ENCODE peak calls at places on chromosomes 11 and 22, in nine cellular contexts. D is hippocampal formation; J is Caco-2; H is NCI-H2029; A is anterior cingulate cortex; R is fibroblast of lung; C is lower lobe of right lung; L is NB4; B is stimulated activated CD4-positive, alpha-beta T cell treated with anti-CD3 and anti-CD28 coated beads, TNF-alpha, amount 100 ng/mL, for 1 hour. U is an unnamed sample.

GRCh38 chr11:122137081-122137793 is 21.2 kb upstream of the BLID start:
- DNase-seq in H (no peak), R (peak), A (no peak), D (no peak), L (no peak), B (no peak), C (no peak), J (no peak), U (no peak)

GRCh38 chr11:102882389-102883024 is 7.7 kb upstream of the MMP12 start:
- DNase-seq in R (peak), H (no peak), B (no peak), C (no peak), D (no peak), L (peak), A (no peak), J (no peak), U (no peak)

GRCh38 chr22:22604326-22605073 is 39.9 kb upstream of the GGTLC2 start:
- DNase-seq in C (no peak), L (no peak), H (no peak), J (no peak), B (no peak), A (no peak), D (no peak), R (no peak), U (no peak)

GRCh38 chr22:48567213-48567975 is 1260.3 kb downstream of the BRD1 start:
- DNase-seq in J (no peak), B (no peak), D (no peak), L (peak), H (no peak), A (no peak), R (no peak), C (peak), U (no peak)

GRCh38 chr22:20258584-20259335 is 9.4 kb downstream of the RTN4R start:
- DNase-seq in H (no peak), J (no peak), D (no peak), A (no peak), L (no peak), R (no peak), C (no peak), B (no peak), U (peak)

GRCh38 chr11:35717043-35717442 is 54.5 kb downstream of the TRIM44 start:
- DNase-seq in C (no peak), D (no peak), H (no peak), R (no peak), L (no peak), A (no peak), J (peak), B (no peak), U (no peak)

GRCh38 chr22:33036881-33037280 is 21.3 kb downstream of the SYN3 start:
- DNase-seq in L (no peak), A (no peak), B (no peak), C (no peak), R (no peak), D (no peak), J (no peak), H (no peak), U (no peak)

GRCh38 chr11:99960536-99960935 is 726.6 kb upstream of the ARHGAP42 start:
- DNase-seq in J (no peak), R (no peak), A (no peak), L (no peak), D (no peak), C (no peak), B (no peak), H (no peak), U (no peak)

GRCh38 chr11:36034572-36035331 is 90.9 kb downstream of the LDLRAD3 start:
- DNase-seq in L (no peak), D (no peak), R (peak), B (no peak), J (peak), H (no peak), A (no peak), C (no peak), U (peak)

GRCh38 chr11:62923634-62924411 is 2.7 kb upstream of the CHRM1 start:
- DNase-seq in R (no peak), B (no peak), L (no peak), A (no peak), H (peak), J (no peak), D (no peak), C (no peak), U (no peak)

GRCh38 chr11:15158351-15159015 is 43.8 kb downstream of the INSC start:
- DNase-seq in H (no peak), C (no peak), J (no peak), D (no peak), A (no peak), R (peak), L (no peak), B (no peak), U (no peak)

GRCh38 chr11:23211221-23211620 is 350.9 kb upstream of the CCDC179 start:
- DNase-seq in H (no peak), A (no peak), J (no peak), C (no peak), L (no peak), B (no peak), R (peak), D (no peak), U (no peak)

GRCh38 chr11:126194121-126194543 is 17.3 kb downstream of the RPUSD4 start:
- DNase-seq in J (peak), R (peak), A (no peak), C (no peak), H (peak), B (no peak), D (peak), L (peak), U (peak)

GRCh38 chr11:62398011-62398994 is 20.5 kb upstream of the SCGB1A1 start:
- DNase-seq in C (no peak), D (no peak), H (no peak), R (peak), A (no peak), L (peak), B (no peak), J (peak), U (no peak)

GRCh38 chr11:14653090-14653489 is 9.5 kb downstream of the PDE3B start:
- DNase-seq in R (no peak), H (no peak), J (no peak), D (no peak), L (no peak), C (no peak), A (no peak), B (no peak), U (no peak)

GRCh38 chr11:13174090-13174489 is 103.5 kb upstream of the BMAL1 start:
- DNase-seq in D (no peak), C (no peak), R (peak), A (no peak), B (no peak), J (no peak), L (no peak), H (no peak), U (no peak)

GRCh38 chr22:39318507-39319283 is 728 bp downstream of the RPL3 start:
- DNase-seq in C (no peak), B (peak), A (no peak), D (no peak), J (no peak), L (no peak), R (no peak), H (no peak), U (no peak)

GRCh38 chr22:20434264-20434751 is 3.3 kb downstream of the SCARF2 start:
- DNase-seq in R (no peak), D (no peak), A (no peak), H (no peak), B (no peak), L (no peak), C (peak), J (no peak), U (no peak)

GRCh38 chr11:21969841-21970240 is 223.0 kb upstream of the ANO5 start:
- DNase-seq in C (no peak), D (no peak), J (no peak), A (no peak), R (no peak), H (no peak), B (no peak), L (no peak), U (no peak)

GRCh38 chr11:69939551-69940245 is 120.5 kb upstream of the FGF3 start:
- DNase-seq in J (peak), H (no peak), R (peak), D (no peak), C (peak), B (no peak), A (no peak), L (no peak), U (no peak)

GRCh38 chr11:133895551-133895950 is 50.2 kb upstream of the SPATA19 start:
- DNase-seq in B (no peak), A (no peak), R (no peak), L (no peak), D (no peak), C (no peak), H (no peak), J (no peak), U (no peak)

GRCh38 chr22:49051491-49052022 is 776.1 kb downstream of the BRD1 start:
- DNase-seq in A (no peak), B (no peak), R (no peak), D (no peak), H (no peak), L (no peak), J (no peak), C (no peak), U (no peak)

GRCh38 chr11:128467610-128468041 is 119.7 kb downstream of the ETS1 start:
- DNase-seq in C (no peak), R (peak), B (no peak), H (no peak), A (no peak), D (no peak), J (no peak), L (no peak), U (no peak)

GRCh38 chr22:44638966-44639739 is 62.9 kb upstream of the PRR5 start:
- DNase-seq in L (no peak), H (no peak), B (no peak), C (peak), R (no peak), D (peak), A (no peak), J (no peak), U (no peak)

GRCh38 chr22:40593460-40594273 is 42.9 kb downstream of the MRTFA start:
- DNase-seq in R (no peak), A (no peak), B (no peak), D (no peak), L (no peak), J (no peak), C (no peak), H (no peak), U (no peak)

GRCh38 chr11:106369224-106369623 is 291.8 kb downstream of the AASDHPPT start:
- DNase-seq in A (no peak), C (no peak), B (no peak), D (no peak), L (no peak), R (peak), H (no peak), J (no peak), U (no peak)

U was measured in HuH-7.5.